ENCODE peak calls at places on chromosomes 12 and 14, in five cellular contexts. M is HepG2, F is K562, A is A549, E is H1. Q is an unnamed sample.

GRCh38 chr12:95764848-95765247 is 25.7 kb downstream of the NTN4 start:
- DNase-seq in M (no peak), E (no peak), F (no peak), A (no peak), Q (no peak)

GRCh38 chr14:91415794-91416743 is 1.6 kb downstream of the CCDC88C start:
- DNase-seq in E (no peak), M (no peak), A (no peak), F (no peak), Q (peak)

GRCh38 chr12:46404733-46405132 is 32.2 kb upstream of the SLC38A2 start:
- DNase-seq in E (no peak), M (no peak), F (no peak), A (no peak), Q (no peak)

GRCh38 chr14:74941676-74942097 is 13.7 kb downstream of the PGF start:
- DNase-seq in M (no peak), F (peak), A (no peak), E (no peak), Q (no peak)

GRCh38 chr12:39372929-39373328 is 70.0 kb downstream of the KIF21A start:
- DNase-seq in M (no peak), F (no peak), E (no peak), A (no peak), Q (peak)

GRCh38 chr14:50666772-50667490 is 1.2 kb downstream of the SAV1 start:
- DNase-seq in E (no peak), A (no peak), F (no peak), M (peak), Q (no peak)

GRCh38 chr12:110373025-110373876 is 30.3 kb downstream of the ANAPC7 start:
- DNase-seq in E (no peak), M (no peak), A (no peak), F (no peak), Q (no peak)

GRCh38 chr12:103969391-103969790 is 3.7 kb downstream of the TDG start:
- DNase-seq in M (no peak), E (no peak), F (no peak), A (no peak), Q (no peak)

GRCh38 chr14:76918176-76918750 is 92.1 kb downstream of the LRRC74A start:
- DNase-seq in F (peak), A (no peak), E (no peak), M (no peak), Q (no peak)
- TF ChIP-seq EP300 in F (no peak), A (no peak), E (no peak), M (no peak), Q (no peak)

GRCh38 chr12:75628511-75628910 is 117.1 kb upstream of the KRR1 start:
- DNase-seq in M (no peak), A (no peak), E (no peak), F (no peak), Q (no peak)

GRCh38 chr12:75628916-75629315 is 117.5 kb upstream of the KRR1 start:
- DNase-seq in A (no peak), E (no peak), F (no peak), M (peak), Q (no peak)

GRCh38 chr12:75622492-75622891 is 111.1 kb upstream of the KRR1 start:
- DNase-seq in A (no peak), F (no peak), E (no peak), M (no peak), Q (no peak)

DNA sequence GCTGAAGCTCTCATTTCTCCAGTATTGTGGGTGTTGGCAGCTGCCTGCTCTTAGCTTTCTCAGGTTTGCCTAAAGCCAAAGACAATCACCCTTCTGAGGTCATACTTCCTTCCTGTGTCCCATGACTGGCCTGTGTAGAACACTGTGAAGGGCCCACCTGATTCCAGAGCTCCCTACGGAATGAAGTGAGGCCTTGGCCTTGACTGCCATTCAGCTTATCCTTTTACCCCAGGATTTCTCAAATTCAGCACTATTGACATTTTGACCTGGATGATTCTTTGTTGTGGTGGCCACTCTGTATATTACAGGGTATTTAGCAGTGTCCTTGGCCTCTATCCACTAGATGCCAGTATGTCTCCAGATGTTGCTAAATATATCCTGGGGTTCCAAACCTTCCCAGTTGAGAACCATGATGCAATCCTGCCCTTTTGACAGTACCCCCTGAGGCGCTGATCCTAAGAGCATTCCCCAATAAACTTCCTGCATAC is 112.3 kb upstream of the KRR1 start:
- DNase-seq in M (peak), E (no peak), A (peak), F (no peak), Q (no peak)
- TF ChIP-seq HDAC2 in M (peak), E (no peak), A (no peak), F (no peak), Q (no peak)

DNA sequence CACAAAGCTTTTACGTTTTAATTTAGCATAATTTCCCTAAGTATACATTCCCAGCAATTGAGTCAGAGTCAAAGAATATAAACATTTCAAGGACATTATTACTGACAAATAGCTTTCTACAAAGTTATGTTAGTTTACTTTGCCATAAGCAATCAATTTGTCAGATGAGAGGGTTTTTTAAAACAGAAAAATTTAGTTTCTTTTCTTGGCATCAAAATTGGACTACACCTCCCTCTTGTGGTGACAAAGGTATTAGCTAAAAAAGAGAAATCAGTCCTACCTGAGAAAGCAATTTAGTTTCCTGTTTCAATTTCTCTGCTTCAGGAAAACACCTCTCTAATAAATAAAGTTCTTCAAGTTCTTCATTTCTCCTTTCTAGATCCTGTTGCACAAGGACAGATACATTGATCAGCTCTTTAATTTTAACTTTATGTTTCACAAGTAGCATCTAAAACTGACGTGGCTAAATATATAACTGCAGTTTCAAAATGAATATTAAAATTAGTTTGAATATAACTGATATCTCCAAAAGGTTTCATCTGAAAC is 39.9 kb downstream of the DNAI7 start:
- DNase-seq in A (peak), E (no peak), M (peak), F (peak), Q (peak)
- TF ChIP-seq CEBPB in A (no peak), E (no peak), M (no peak), F (no peak), Q (no peak)

GRCh38 chr12:2813214-2813554 is 716 bp downstream of the ITFG2 start:
- DNase-seq in A (no peak), F (no peak), E (no peak), M (no peak), Q (no peak)

GRCh38 chr12:2811791-2812190 is 677 bp upstream of the ITFG2 start:
- DNase-seq in E (no peak), M (no peak), A (no peak), F (no peak), Q (no peak)

GRCh38 chr12:2806700-2807099 is 5.8 kb upstream of the ITFG2 start:
- DNase-seq in E (no peak), A (no peak), F (no peak), M (no peak), Q (no peak)

GRCh38 chr12:2813573-2814185 is 1.2 kb downstream of the ITFG2 start:
- DNase-seq in M (peak), E (no peak), F (peak), A (peak), Q (no peak)

DNA sequence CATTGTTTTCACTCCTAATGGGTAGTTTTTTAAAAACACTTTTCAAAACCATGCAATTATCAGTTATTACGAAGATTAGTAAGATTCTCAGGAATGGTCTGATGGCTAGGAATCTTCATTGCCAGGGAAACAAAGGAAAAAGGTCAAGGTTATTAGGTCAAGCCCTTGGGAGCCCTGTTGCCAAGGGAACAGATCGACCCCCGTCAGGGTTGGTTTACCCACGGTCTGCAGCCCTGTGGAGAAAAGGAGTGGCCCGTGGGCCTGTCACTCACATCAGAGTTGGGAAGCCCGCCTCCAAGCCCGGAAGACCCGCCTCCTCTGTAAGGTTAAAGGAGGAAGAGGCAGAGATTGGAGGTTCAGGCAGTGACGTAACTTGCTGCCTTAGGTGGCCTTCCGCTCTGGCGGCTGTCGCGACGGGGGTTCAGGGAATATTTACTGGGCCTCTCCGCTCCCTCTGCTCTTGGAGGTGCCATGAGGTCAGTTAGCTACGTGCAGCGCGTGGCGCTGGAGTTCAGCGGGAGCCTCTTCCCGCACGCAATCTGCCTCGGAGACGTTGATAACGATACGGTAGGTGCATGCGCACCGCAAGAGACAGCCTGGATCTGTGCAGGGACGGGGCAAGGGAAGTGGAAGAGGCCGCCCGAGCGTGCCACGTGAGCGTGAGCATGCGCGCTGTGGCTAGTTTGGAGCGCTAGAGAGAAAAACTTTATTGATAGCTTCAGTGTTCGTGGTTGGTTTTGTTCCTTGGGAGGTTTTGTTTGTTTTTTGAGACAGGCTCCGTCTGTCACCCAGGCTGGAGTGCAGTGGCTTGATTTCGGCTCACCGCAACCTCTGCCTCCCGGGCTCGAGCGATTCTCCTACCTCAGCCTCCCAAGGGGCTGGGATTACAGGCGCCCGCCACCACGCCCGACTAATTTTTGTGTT is at the start of gene ITFG2:
- DNase-seq in F (peak), M (peak), E (peak), A (peak), Q (peak)
- TF ChIP-seq EP300 in F (no peak), M (no peak), E (peak), A (no peak), Q (no peak)

DNA sequence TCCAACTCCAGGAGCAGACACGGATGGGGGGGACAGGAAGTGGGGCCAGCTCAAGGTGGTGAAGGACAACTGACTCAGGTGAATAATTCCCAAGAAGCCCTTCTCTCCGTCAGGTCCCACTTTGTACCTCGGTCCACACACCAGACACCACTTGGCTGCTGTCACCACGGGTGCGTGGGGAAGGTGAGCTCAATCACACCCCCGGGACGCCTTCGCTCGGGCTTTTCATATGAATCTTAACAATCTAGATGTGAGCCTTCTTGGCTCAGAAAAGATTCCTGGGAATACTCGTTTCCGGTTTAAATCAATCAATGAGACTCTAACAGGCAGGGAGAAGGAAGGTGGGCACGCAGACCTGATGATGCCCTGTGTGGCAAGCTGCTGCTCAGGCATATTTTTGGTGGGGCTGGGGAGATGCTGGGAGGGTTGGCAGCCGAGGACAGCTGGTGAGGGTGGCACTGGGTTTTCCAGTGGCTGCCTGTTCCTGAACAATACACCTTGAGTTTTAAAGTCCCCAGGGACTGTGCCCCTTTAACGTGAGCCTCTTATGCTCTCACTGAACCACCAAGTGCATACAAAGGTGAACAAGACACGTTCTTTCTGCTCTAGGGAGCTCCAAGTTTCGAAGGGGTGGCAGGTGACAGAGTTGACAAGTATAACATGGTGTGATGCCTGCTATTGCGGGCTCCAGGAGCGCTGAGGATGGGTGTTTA is 5.1 kb downstream of the TESC start:
- DNase-seq in M (no peak), E (no peak), A (no peak), F (no peak), Q (no peak)
- TF ChIP-seq HDAC2 in M (no peak), E (no peak), A (no peak), F (no peak), Q (no peak)

DNA sequence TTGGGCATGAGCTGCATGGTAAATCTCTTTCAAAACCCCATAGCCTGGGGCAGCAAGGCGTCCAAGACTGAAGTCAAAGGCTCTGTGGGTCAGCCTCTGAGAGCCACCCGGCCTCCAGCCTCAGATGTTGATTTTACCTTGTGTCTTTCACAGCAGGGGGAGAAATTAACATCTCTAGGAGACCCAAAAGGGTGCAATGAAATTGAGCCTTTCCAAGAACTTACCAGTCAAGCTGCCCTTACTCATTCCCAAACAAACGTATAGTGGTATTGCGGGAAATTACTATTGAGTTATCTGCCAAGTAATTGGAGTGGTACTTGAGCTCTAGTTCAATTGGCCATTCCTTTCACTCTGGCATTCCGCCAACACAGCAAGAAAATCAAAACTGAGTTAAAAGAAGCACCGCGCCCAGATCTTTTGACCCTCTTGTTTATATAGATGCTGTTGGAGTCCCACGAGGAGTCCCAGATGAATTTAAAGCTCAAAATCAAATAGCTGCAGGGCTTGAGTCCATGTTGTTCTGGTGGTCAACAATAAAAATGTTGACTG is 380.7 kb upstream of the SYT1 start:
- DNase-seq in M (no peak), E (no peak), F (no peak), A (no peak), Q (no peak)
- TF ChIP-seq CEBPB in M (no peak), E (no peak), F (no peak), A (no peak), Q (no peak)

Q was measured in GM12878.